ENCODE peak calls at places on chromosome 7, in ten cellular contexts. G, K, J, N, E, I, A, T, P and Z are unnamed samples.

GRCh38 chr7:3991771-3992231 is 690.3 kb upstream of the FOXK1 start:
- DNase-seq in G (no peak), K (no peak), J (no peak), N (no peak), E (no peak), I (peak; percentile 81), A (peak; percentile 4), T (no peak), P (no peak), Z (no peak)

GRCh38 chr7:72080349-72080766 is 331.8 kb downstream of the CALN1 start:
- DNase-seq in G (no peak), K (no peak), J (no peak), N (no peak), E (no peak), I (no peak), A (no peak), T (no peak), P (no peak), Z (no peak)

GRCh38 chr7:98372993-98373392 is 27.9 kb downstream of the BAIAP2L1 start:
- DNase-seq in G (no peak), K (peak; percentile 30), J (peak; percentile 23), N (no peak), E (no peak), I (no peak), A (peak; percentile 47), T (no peak), P (no peak), Z (no peak)

GRCh38 chr7:135192914-135193536 is 18.3 kb downstream of the WDR91 start:
- DNase-seq in G (no peak), K (no peak), J (no peak), N (peak; percentile 51), E (no peak), I (no peak), A (no peak), T (no peak), P (no peak), Z (no peak)

GRCh38 chr7:29087840-29088169 is 58.5 kb downstream of the CPVL start:
- DNase-seq in G (no peak), K (no peak), J (no peak), N (no peak), E (no peak), I (no peak), A (no peak), T (no peak), P (no peak), Z (no peak)

GRCh38 chr7:151705744-151706567 is 171.0 kb downstream of the PRKAG2 start:
- DNase-seq in G (peak; percentile 33), K (peak; percentile 65), J (peak; percentile 70), N (no peak), E (peak; percentile 52), I (peak; percentile 57), A (no peak), T (peak; percentile 61), P (peak; percentile 23), Z (peak; percentile 51)

GRCh38 chr7:128406147-128406985 is 3.4 kb downstream of the IMPDH1 start:
- DNase-seq in G (no peak), K (no peak), J (no peak), N (no peak), E (no peak), I (no peak), A (no peak), T (no peak), P (no peak), Z (no peak)

GRCh38 chr7:7720750-7721621 is 2.6 kb upstream of the RPA3 start:
- DNase-seq in G (peak; percentile 49), K (no peak), J (no peak), N (no peak), E (no peak), I (no peak), A (no peak), T (no peak), P (no peak), Z (no peak)

GRCh38 chr7:112271162-112271561 is 64.7 kb downstream of the ZNF277 start:
- DNase-seq in G (no peak), K (no peak), J (no peak), N (no peak), E (no peak), I (no peak), A (no peak), T (no peak), P (no peak), Z (no peak)

GRCh38 chr7:90191648-90192047 is 19.9 kb upstream of the STEAP2 start:
- DNase-seq in G (no peak), K (no peak), J (no peak), N (no peak), E (no peak), I (no peak), A (no peak), T (no peak), P (no peak), Z (no peak)

GRCh38 chr7:106283831-106284515 is 810 bp downstream of the NAMPT start:
- DNase-seq in G (peak; percentile 50), K (peak; percentile 72), J (peak; percentile 64), N (peak; percentile 81), E (peak; percentile 44), I (peak; percentile 63), A (no peak), T (peak; percentile 63), P (peak; percentile 39), Z (peak; percentile 50)

GRCh38 chr7:16419859-16420258 is 1.5 kb downstream of the CRPPA start:
- DNase-seq in G (no peak), K (no peak), J (no peak), N (no peak), E (no peak), I (no peak), A (no peak), T (no peak), P (no peak), Z (no peak)

GRCh38 chr7:140316165-140316661 is 82.1 kb downstream of the SLC37A3 start:
- DNase-seq in G (no peak), K (peak; percentile 64), J (peak; percentile 71), N (peak; percentile 94), E (no peak), I (peak; percentile 93), A (peak; percentile 30), T (peak; percentile 79), P (no peak), Z (peak; percentile 85)
- H3K4me3 ChIP-seq in G (no peak overlapping the region), K (no peak overlapping the region), J (no peak overlapping the region), N (peak overlapping the region; percentile 23), E (no peak overlapping the region), I (no peak overlapping the region), A (no peak overlapping the region), T (no peak overlapping the region), P (no peak overlapping the region), Z (peak overlapping the region; percentile 10)

DNA sequence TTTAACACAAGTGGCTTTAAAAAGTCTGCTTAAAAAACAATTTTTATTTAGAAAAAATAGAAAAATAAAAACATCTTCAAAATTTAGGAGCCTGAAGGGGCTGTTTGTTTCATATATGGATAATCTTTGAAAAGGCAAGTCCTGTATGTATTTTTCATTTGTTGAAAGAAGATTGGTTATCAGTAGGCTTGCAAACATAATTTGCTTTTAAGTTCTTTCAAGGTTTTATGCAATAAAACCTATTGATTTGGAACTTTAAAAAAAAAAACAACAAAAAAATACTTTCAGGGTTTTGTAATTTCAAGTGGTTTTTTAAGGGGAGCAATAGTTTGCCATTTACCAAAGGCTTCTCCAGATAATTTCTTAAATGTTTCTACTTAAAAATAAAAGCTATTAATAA is 35.6 kb downstream of the MPLKIP start:
- DNase-seq in G (no peak), K (no peak), J (no peak), N (no peak), E (no peak), I (no peak), A (no peak), T (no peak), P (no peak), Z (no peak)
- H3K4me3 ChIP-seq in G (no peak overlapping the region), K (no peak overlapping the region), J (no peak overlapping the region), N (no peak overlapping the region), E (no peak overlapping the region), I (no peak overlapping the region), A (no peak overlapping the region), T (no peak overlapping the region), P (no peak overlapping the region), Z (no peak overlapping the region)

DNA sequence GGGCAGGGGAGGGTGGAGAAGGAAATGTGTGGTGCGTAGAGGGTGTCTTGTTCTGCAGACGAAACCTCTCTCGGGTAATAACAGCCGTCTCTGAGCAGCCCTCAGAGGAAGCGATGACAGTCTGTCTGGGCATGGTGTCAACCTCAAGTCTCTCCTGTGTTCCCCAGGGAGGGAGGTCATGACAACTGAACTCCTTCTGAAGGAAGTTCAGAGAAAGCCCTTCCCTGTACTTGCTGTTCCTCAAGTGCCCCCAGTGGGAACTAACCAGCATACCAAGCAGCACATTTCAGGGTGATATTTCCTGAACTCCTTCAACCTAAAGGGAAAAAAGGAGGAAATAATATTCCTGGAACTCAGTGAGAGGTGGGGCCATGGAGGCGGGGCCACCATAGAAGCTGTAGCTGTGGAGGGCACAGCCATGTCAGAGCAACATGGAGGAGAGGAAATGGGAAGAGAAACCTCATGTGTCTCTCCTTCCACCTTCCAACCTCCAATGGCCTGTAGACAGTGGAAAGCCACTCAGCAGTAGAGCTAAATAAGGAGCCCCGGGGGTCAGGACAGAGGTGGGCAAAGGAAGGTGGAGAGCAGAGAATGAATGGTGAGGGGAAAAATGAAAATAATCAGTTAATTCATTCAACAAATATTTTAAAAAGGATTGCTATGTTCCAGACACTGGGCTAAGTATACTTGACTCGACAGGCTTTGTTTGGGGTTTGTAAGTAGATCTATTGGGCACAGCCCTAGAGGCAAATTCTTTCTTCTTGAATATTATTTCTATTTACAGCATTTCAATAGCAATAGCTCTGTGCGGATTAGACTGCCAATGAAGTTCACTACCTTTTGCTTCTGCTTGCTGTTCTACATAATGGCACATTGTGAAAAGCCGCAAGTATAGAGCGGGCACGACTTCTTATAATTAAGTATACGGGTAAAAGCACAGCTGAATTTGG is 61.0 kb upstream of the AOAH start:
- DNase-seq in G (peak; percentile 83), K (peak; percentile 28), J (peak; percentile 57), N (peak; percentile 77), E (peak; percentile 83), I (peak; percentile 25), A (no peak), T (no peak), P (peak; percentile 87), Z (peak; percentile 62)
- H3K4me3 ChIP-seq in G (no peak overlapping the region), K (no peak overlapping the region), J (no peak overlapping the region), N (no peak overlapping the region), E (no peak overlapping the region), I (no peak overlapping the region), A (no peak overlapping the region), T (no peak overlapping the region), P (no peak overlapping the region), Z (no peak overlapping the region)

GRCh38 chr7:55194522-55194921 is 170.6 kb upstream of the LANCL2 start:
- DNase-seq in G (no peak), K (no peak), J (no peak), N (peak; percentile 51), E (no peak), I (peak; percentile 95), A (no peak), T (no peak), P (no peak), Z (no peak)

GRCh38 chr7:55192718-55193117 is 172.4 kb upstream of the LANCL2 start:
- DNase-seq in G (no peak), K (peak; percentile 53), J (peak; percentile 43), N (no peak), E (no peak), I (no peak), A (peak; percentile 62), T (no peak), P (no peak), Z (no peak)

GRCh38 chr7:55191926-55192692 is 173.0 kb upstream of the LANCL2 start:
- DNase-seq in G (no peak), K (peak; percentile 14), J (no peak), N (no peak), E (peak; percentile 16), I (no peak), A (no peak), T (no peak), P (no peak), Z (no peak)

GRCh38 chr7:55191161-55191925 is 172.5 kb downstream of the EGFR start:
- DNase-seq in G (no peak), K (no peak), J (no peak), N (no peak), E (no peak), I (peak; percentile 67), A (no peak), T (no peak), P (no peak), Z (no peak)

GRCh38 chr7:55193245-55193644 is 171.9 kb upstream of the LANCL2 start:
- DNase-seq in G (no peak), K (no peak), J (no peak), N (no peak), E (no peak), I (no peak), A (no peak), T (no peak), P (no peak), Z (no peak)
- H3K4me3 ChIP-seq in G (no peak overlapping the region), K (no peak overlapping the region), J (no peak overlapping the region), N (no peak overlapping the region), E (no peak overlapping the region), I (no peak overlapping the region), A (no peak overlapping the region), T (no peak overlapping the region), P (no peak overlapping the region), Z (no peak overlapping the region)